ENCODE peak calls at places on chromosomes 13 and 19, in six cellular contexts. C is progenitor cell of endocrine pancreas, T is neural crest cell, W is fibroblast of lung, Z is astrocyte of the spinal cord, H is psoas muscle. G is an unnamed sample.
A peak's percentile ranks its signal among the peaks of the same experiment; 100 is the strongest.

GRCh38 chr13:48160879-48161278 is 66.0 kb upstream of the MED4 start:
- DNase-seq in C (no peak), T (no peak), W (no peak), Z (peak; percentile 34), H (peak; percentile 66), G (no peak)

GRCh38 chr19:46373573-46374359 is 26.9 kb downstream of the PPP5C start:
- DNase-seq in C (peak; percentile 37), T (no peak), W (no peak), Z (peak; percentile 56), H (peak; percentile 80), G (no peak)

GRCh38 chr19:16378291-16378889 is 53.8 kb downstream of the KLF2 start:
- DNase-seq in C (no peak), T (no peak), W (no peak), Z (no peak), H (peak; percentile 43), G (no peak)

GRCh38 chr13:97111705-97112104 is 110.4 kb upstream of the MBNL2 start:
- DNase-seq in C (no peak), T (no peak), W (no peak), Z (no peak), H (no peak), G (no peak)

GRCh38 chr13:77720988-77721387 is 23.5 kb downstream of the SLAIN1 start:
- DNase-seq in C (no peak), T (no peak), W (no peak), Z (no peak), H (no peak), G (no peak)

GRCh38 chr13:102771298-102772041 is 2.1 kb downstream of the TEX30 start:
- DNase-seq in C (no peak), T (no peak), W (no peak), Z (no peak), H (no peak), G (no peak)

GRCh38 chr13:114065926-114066774 is 66.3 kb downstream of the RASA3 start:
- DNase-seq in C (no peak), T (no peak), W (no peak), Z (no peak), H (no peak), G (no peak)

GRCh38 chr13:26929971-26930730 is 169.6 kb upstream of the GPR12 start:
- DNase-seq in C (peak; percentile 74), T (peak; percentile 92), W (peak; percentile 66), Z (peak; percentile 70), H (peak; percentile 72), G (peak; percentile 93)

GRCh38 chr13:36815069-36815468 is 4.0 kb upstream of the RFXAP start:
- DNase-seq in C (no peak), T (no peak), W (peak; percentile 8), Z (no peak), H (no peak), G (no peak)

GRCh38 chr19:49340069-49340864 is 5.1 kb downstream of the CD37 start:
- DNase-seq in C (no peak), T (no peak), W (peak; percentile 11), Z (no peak), H (peak; percentile 83), G (peak; percentile 69)

GRCh38 chr13:96294930-96295657 is 205.2 kb downstream of the HS6ST3 start:
- DNase-seq in C (no peak), T (no peak), W (no peak), Z (no peak), H (no peak), G (no peak)

GRCh38 chr13:59064042-59064441 is 1099.7 kb downstream of the DIAPH3 start:
- DNase-seq in C (no peak), T (no peak), W (no peak), Z (no peak), H (no peak), G (no peak)

GRCh38 chr13:52004508-52005183 is 6.6 kb downstream of the ATP7B start:
- DNase-seq in C (no peak), T (no peak), W (no peak), Z (no peak), H (no peak), G (no peak)

GRCh38 chr19:51016798-51017683 is 2.5 kb downstream of the KLK10 start:
- DNase-seq in C (peak; percentile 47), T (peak; percentile 53), W (peak; percentile 16), Z (no peak), H (peak; percentile 67), G (peak; percentile 84)

GRCh38 chr13:75055296-75055695 is 426.7 kb downstream of the TBC1D4 start:
- DNase-seq in C (no peak), T (no peak), W (no peak), Z (no peak), H (no peak), G (no peak)

GRCh38 chr19:2145831-2146241 is 5.5 kb downstream of the AP3D1 start:
- DNase-seq in C (no peak), T (no peak), W (no peak), Z (no peak), H (no peak), G (no peak)

GRCh38 chr19:11530432-11530831 is 1.5 kb upstream of the ECSIT start:
- DNase-seq in C (no peak), T (peak; percentile 29), W (peak; percentile 84), Z (peak; percentile 69), H (peak; percentile 86), G (peak; percentile 75)

DNA sequence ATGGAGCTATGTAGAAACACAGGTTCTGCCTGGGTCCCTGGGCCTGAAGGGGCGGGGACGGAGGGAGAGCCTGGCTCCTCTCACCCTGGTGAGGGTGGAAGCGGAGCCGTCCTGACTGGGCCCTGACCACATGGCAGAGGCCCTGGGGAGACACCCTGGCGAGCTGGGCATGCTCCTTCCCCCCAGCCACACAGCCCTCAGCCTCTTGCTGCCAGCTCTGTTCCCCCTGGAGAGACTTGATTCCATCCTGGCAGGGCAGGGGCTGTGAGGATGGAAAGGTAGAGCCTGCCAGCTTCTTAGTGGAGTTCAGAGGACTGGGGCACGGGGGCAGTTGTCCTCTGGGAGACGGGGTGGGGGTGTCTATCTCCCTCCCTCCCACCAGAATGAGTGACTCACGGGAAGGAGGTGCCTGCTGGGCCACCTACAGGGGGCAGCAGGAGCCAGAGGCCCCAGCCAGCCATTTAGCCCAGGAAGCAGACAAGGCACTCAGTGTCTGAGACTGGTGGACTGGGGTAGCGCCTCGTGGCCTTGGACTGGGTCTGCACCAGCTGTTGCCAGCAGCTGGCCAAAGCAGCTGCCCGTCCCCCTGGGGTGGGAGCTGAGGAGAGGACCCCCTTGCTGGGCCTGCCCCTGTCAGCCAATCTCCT is 22.8 kb upstream of the RNF17 start:
- DNase-seq in C (no peak), T (no peak), W (no peak), Z (no peak), H (no peak), G (no peak)
- TF ChIP-seq CTCF in C (peak; percentile 26), T (peak; percentile 20), W (no peak), Z (peak; percentile 19), H (no peak), G (no peak)

GRCh38 chr19:10230904-10231623 is at the start of gene S1PR2:
- DNase-seq in C (peak; percentile 89), T (peak; percentile 75), W (peak; percentile 88), Z (peak; percentile 55), H (peak; percentile 88), G (peak; percentile 76)

GRCh38 chr19:10228393-10228792 is 2.7 kb downstream of the S1PR2 start:
- DNase-seq in C (no peak), T (no peak), W (no peak), Z (no peak), H (no peak), G (no peak)

GRCh38 chr19:10230155-10230903 is 802 bp downstream of the S1PR2 start:
- DNase-seq in C (peak; percentile 63), T (peak; percentile 51), W (peak; percentile 66), Z (no peak), H (peak; percentile 72), G (peak; percentile 69)

GRCh38 chr19:10227215-10227971 is 3.7 kb downstream of the S1PR2 start:
- DNase-seq in C (no peak), T (peak; percentile 60), W (peak; percentile 71), Z (no peak), H (peak; percentile 73), G (no peak)

DNA sequence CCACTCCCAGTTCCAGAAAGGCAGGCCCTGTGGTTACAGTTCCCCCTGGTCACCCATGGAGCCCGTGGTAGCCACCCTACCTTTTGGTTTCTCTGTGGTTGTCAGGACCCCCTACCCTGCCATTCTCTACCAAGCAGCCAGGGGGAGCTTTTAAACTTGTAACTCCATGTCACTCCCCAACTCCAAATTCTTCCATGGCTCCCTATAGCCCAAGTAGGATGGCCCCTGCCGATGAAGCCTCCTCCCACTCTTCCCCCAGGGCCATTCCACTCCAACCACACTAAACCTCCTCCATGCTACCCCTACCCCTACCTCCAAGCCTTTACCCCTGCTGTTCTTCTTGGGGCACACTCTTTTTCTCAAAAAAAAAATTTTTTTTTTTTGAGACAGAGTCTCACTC is 2.2 kb downstream of the S1PR2 start:
- DNase-seq in C (no peak), T (no peak), W (peak; percentile 80), Z (no peak), H (no peak), G (peak; percentile 34)
- TF ChIP-seq CTCF in C (peak; percentile 49), T (peak; percentile 59), W (peak; percentile 64), Z (peak; percentile 54), H (peak; percentile 35), G (peak; percentile 57)

GRCh38 chr13:41061914-41062837 is 867 bp downstream of the WBP4 start:
- DNase-seq in C (no peak), T (no peak), W (peak; percentile 82), Z (peak; percentile 81), H (no peak), G (no peak)

GRCh38 chr13:41059896-41060722 is 1.2 kb upstream of the WBP4 start:
- DNase-seq in C (peak; percentile 86), T (peak; percentile 80), W (peak; percentile 91), Z (peak; percentile 92), H (peak; percentile 96), G (peak; percentile 89)

GRCh38 chr13:41059466-41059865 is 1.8 kb upstream of the WBP4 start:
- DNase-seq in C (no peak), T (no peak), W (no peak), Z (peak; percentile 41), H (no peak), G (no peak)

GRCh38 chr13:41060723-41061074 is 610 bp upstream of the WBP4 start:
- DNase-seq in C (peak; percentile 64), T (peak; percentile 78), W (no peak), Z (peak; percentile 84), H (peak; percentile 90), G (peak; percentile 80)

DNA sequence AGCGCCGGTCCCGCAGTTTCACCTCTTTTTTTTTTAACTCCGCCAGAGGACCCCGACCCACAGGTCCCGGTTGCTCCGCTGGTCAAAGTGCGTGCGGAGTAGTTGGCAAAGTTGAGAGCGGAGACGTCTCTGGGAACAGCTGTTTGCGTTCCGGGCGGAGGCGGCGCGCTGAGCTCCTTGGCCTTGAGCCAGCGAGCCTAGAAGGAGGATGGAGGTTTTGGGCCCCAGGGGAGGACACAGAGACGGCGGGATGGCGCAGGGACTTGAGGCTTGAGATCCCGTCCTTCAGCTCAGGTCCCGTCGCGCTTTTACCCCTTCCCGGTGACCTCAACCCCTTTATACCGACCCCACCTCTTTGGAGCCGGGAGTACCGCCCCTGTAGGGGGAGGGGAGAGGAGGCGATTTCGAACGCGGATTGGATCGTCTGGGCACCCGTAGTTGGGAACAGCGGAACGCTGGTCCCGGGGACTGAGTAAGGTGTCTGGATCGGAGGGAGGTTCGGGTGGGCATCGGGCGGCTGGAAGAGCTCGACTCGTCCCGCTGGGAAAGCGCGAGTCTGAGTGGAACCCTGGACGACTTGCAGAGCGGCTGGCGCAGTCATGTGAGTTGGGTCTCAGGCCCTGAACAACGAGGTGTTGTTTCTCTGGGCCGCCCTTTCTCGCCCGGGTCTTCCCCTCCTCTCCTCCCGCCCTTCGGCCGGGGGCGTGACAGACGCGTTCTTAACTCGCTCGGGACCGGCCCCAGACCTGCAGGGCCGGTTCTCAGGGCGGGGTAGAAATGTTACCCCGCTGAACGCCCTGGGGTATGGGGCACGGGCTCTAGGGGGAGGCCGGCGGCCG is at the start of gene WBP4:
- DNase-seq in C (peak; percentile 90), T (peak; percentile 94), W (peak; percentile 98), Z (peak; percentile 97), H (peak; percentile 97), G (peak; percentile 95)
- TF ChIP-seq CTCF in C (no peak), T (no peak), W (peak; percentile 34), Z (peak; percentile 34), H (no peak), G (no peak)

GRCh38 chr13:54210397-54211050 is 1181.9 kb downstream of the OLFM4 start:
- DNase-seq in C (no peak), T (no peak), W (no peak), Z (no peak), H (no peak), G (no peak)
- TF ChIP-seq CTCF in C (no peak), T (no peak), W (no peak), Z (no peak), H (no peak), G (no peak)